ENCODE peak calls at places on chromosome 17, in four cellular contexts. M, Y, O and P are unnamed samples.

GRCh38 chr17:39134878-39135277 is 16.6 kb downstream of the PLXDC1 start:
- DNase-seq in M (no peak), Y (no peak), O (no peak), P (no peak)

GRCh38 chr17:50482516-50482915 is 3.9 kb downstream of the RSAD1 start:
- DNase-seq in Y (peak; percentile 88), M (peak; percentile 99), O (peak; percentile 70), P (peak; percentile 98)

GRCh38 chr17:38898291-38898679 is 27.1 kb upstream of the LASP1NB start:
- DNase-seq in M (no peak), Y (no peak), O (no peak), P (no peak)

GRCh38 chr17:67020293-67020766 is 24.0 kb upstream of the CACNG1 start:
- DNase-seq in M (no peak), O (no peak), Y (no peak), P (no peak)

GRCh38 chr17:47875586-47875985 is 20.4 kb upstream of the SP2 start:
- DNase-seq in Y (no peak), M (no peak), O (no peak), P (no peak)

GRCh38 chr17:68446626-68447041 is 10.7 kb downstream of the WIPI1 start:
- DNase-seq in O (no peak), Y (no peak), M (peak; percentile 37), P (no peak)

GRCh38 chr17:77365584-77366186 is 224.9 kb downstream of the SEC14L1 start:
- DNase-seq in M (no peak), Y (no peak), O (no peak), P (peak; percentile 92)

GRCh38 chr17:50372222-50372621 is 762 bp downstream of the MRPL27 start:
- DNase-seq in O (no peak), M (no peak), Y (no peak), P (no peak)

GRCh38 chr17:46071796-46072195 is 72.7 kb downstream of the STH start:
- DNase-seq in M (no peak), Y (no peak), O (peak; percentile 23), P (no peak)

GRCh38 chr17:78284146-78284545 is 52.7 kb downstream of the TMEM235 start:
- DNase-seq in O (no peak), Y (no peak), M (no peak), P (no peak)

GRCh38 chr17:79191270-79191934 is 116.8 kb downstream of the ENGASE start:
- DNase-seq in O (no peak), M (no peak), Y (no peak), P (no peak)

GRCh38 chr17:39927928-39928867 is 666 bp downstream of the LRRC3C start:
- DNase-seq in O (no peak), M (peak; percentile 91), Y (peak; percentile 20), P (no peak)

GRCh38 chr17:42518755-42519545 is 17.1 kb upstream of the NAGLU start:
- DNase-seq in Y (no peak), M (no peak), O (no peak), P (no peak)